ENCODE peak calls at places on chromosomes 2 and 18, in seven cellular contexts. H, B, I, M, O, W and S are unnamed samples.

GRCh38 chr18:9348766-9349165 is 14.2 kb downstream of the TWSG1 start:
- DNase-seq in H (no peak), B (no peak), I (no peak), M (no peak), O (no peak), W (no peak), S (peak)

GRCh38 chr18:49812321-49813070 is 837 bp downstream of the ACAA2 start:
- DNase-seq in H (no peak), B (no peak), I (no peak), M (no peak), O (peak), W (no peak), S (no peak)

GRCh38 chr2:70991142-70991541 is 3.5 kb downstream of the TEX261 start:
- DNase-seq in H (peak), B (no peak), I (no peak), M (no peak), O (no peak), W (no peak), S (no peak)

GRCh38 chr2:183267148-183267827 is 143.0 kb downstream of the NUP35 start:
- DNase-seq in H (no peak), B (no peak), I (no peak), M (no peak), O (no peak), W (no peak), S (no peak)

GRCh38 chr2:95158891-95159619 is 593 bp downstream of the ZNF514 start:
- DNase-seq in H (peak), B (no peak), I (peak), M (peak), O (peak), W (peak), S (peak)

GRCh38 chr18:2410688-2411087 is 160.6 kb downstream of the METTL4 start:
- DNase-seq in H (no peak), B (no peak), I (no peak), M (no peak), O (no peak), W (no peak), S (peak)

GRCh38 chr2:40016151-40016885 is 237.3 kb upstream of the THUMPD2 start:
- DNase-seq in H (peak), B (no peak), I (no peak), M (no peak), O (no peak), W (no peak), S (peak)

GRCh38 chr18:9000736-9001135 is 101.8 kb upstream of the NDUFV2 start:
- DNase-seq in H (no peak), B (no peak), I (no peak), M (no peak), O (no peak), W (no peak), S (no peak)

GRCh38 chr2:88626171-88627054 is 851 bp downstream of the EIF2AK3 start:
- DNase-seq in H (peak), B (peak), I (peak), M (peak), O (no peak), W (peak), S (peak)

GRCh38 chr2:197079832-197080555 is 153.5 kb upstream of the PGAP1 start:
- DNase-seq in H (no peak), B (no peak), I (no peak), M (no peak), O (no peak), W (peak), S (peak)

GRCh38 chr2:36468463-36469266 is 113.1 kb downstream of the CRIM1 start:
- DNase-seq in H (no peak), B (no peak), I (no peak), M (no peak), O (peak), W (no peak), S (no peak)

GRCh38 chr2:237732070-237732469 is 66.5 kb upstream of the RBM44 start:
- DNase-seq in H (no peak), B (no peak), I (no peak), M (no peak), O (no peak), W (no peak), S (no peak)

GRCh38 chr2:9811679-9812511 is 31.4 kb upstream of the TAF1B start:
- DNase-seq in H (no peak), B (no peak), I (no peak), M (no peak), O (no peak), W (no peak), S (no peak)

GRCh38 chr2:226671177-226671676 is 128.4 kb downstream of the IRS1 start:
- DNase-seq in H (no peak), B (no peak), I (no peak), M (no peak), O (no peak), W (no peak), S (no peak)

GRCh38 chr18:36829362-36830140 is 624 bp downstream of the KIAA1328 start:
- DNase-seq in H (peak), B (no peak), I (no peak), M (no peak), O (no peak), W (no peak), S (peak)

GRCh38 chr2:111617804-111618576 is 266.0 kb downstream of the ANAPC1 start:
- DNase-seq in H (peak), B (no peak), I (no peak), M (peak), O (no peak), W (peak), S (peak)